ENCODE peak calls at places on chromosomes 16 and 17, in seven cellular contexts. G is GM12878, D is GM12892, F is breast epithelium, S is GM23338, L is H1, C is SK-N-SH. O is an unnamed sample.

GRCh38 chr17:18314059-18314730 is 599 bp downstream of the TOP3A start:
- DNase-seq in G (no peak), D (no peak), F (no peak), S (no peak), L (no peak), C (no peak), O (no peak)

GRCh38 chr16:12542818-12543699 is 260.6 kb downstream of the CPPED1 start:
- DNase-seq in G (no peak), D (no peak), F (no peak), S (no peak), L (no peak), C (no peak), O (no peak)

GRCh38 chr17:17837966-17838962 is 1.5 kb upstream of the SREBF1 start:
- DNase-seq in G (no peak), D (no peak), F (no peak), S (peak), L (peak), C (no peak), O (peak)

GRCh38 chr16:29925173-29925804 is 737 bp downstream of the KCTD13 start:
- DNase-seq in G (no peak), D (no peak), F (no peak), S (peak), L (no peak), C (no peak), O (no peak)

GRCh38 chr17:57499648-57500049 is 243.3 kb downstream of the MSI2 start:
- DNase-seq in G (no peak), D (no peak), F (no peak), S (no peak), L (no peak), C (peak), O (no peak)

GRCh38 chr16:18059089-18059488 is 277.4 kb downstream of the NPIPA8 start:
- DNase-seq in G (no peak), D (no peak), F (no peak), S (no peak), L (no peak), C (no peak), O (no peak)

GRCh38 chr17:77282524-77283515 is 142.1 kb downstream of the SEC14L1 start:
- DNase-seq in G (peak), D (no peak), F (peak), S (no peak), L (no peak), C (peak), O (no peak)

GRCh38 chr17:71942626-71943025 is 178.2 kb upstream of the SOX9 start:
- DNase-seq in G (no peak), D (no peak), F (no peak), S (no peak), L (no peak), C (no peak), O (no peak)

GRCh38 chr17:32319548-32319905 is 22.4 kb downstream of the C17orf75 start:
- DNase-seq in G (peak), D (peak), F (peak), S (peak), L (peak), C (peak), O (peak)

GRCh38 chr16:2428051-2428786 is 1.0 kb upstream of the CCNF start:
- DNase-seq in G (no peak), D (no peak), F (no peak), S (peak), L (peak), C (peak), O (no peak)

GRCh38 chr17:42275527-42276358 is 448 bp downstream of the STAT5B start:
- DNase-seq in G (no peak), D (no peak), F (peak), S (peak), L (peak), C (peak), O (no peak)

GRCh38 chr17:40598928-40599627 is 33.8 kb upstream of the CCR7 start:
- DNase-seq in G (peak), D (peak), F (peak), S (no peak), L (no peak), C (no peak), O (no peak)

GRCh38 chr16:70253291-70254094 is 1.8 kb upstream of the EXOSC6 start:
- DNase-seq in G (no peak), D (no peak), F (no peak), S (peak), L (peak), C (peak), O (no peak)

GRCh38 chr17:68734202-68734825 is 133.1 kb upstream of the FAM20A start:
- DNase-seq in G (no peak), D (no peak), F (no peak), S (peak), L (no peak), C (no peak), O (no peak)

GRCh38 chr17:78105551-78105950 is 23.0 kb downstream of the TMC6 start:
- DNase-seq in G (no peak), D (no peak), F (no peak), S (no peak), L (no peak), C (no peak), O (peak)

GRCh38 chr17:58302171-58302918 is 21.6 kb upstream of the MPO start:
- DNase-seq in G (no peak), D (no peak), F (peak), S (no peak), L (peak), C (peak), O (no peak)

GRCh38 chr17:68972119-68972704 is 17.0 kb upstream of the ABCA8 start:
- DNase-seq in G (no peak), D (no peak), F (no peak), S (peak), L (no peak), C (peak), O (no peak)

GRCh38 chr16:66107661-66108060 is 258.8 kb upstream of the CDH5 start:
- DNase-seq in G (no peak), D (no peak), F (no peak), S (no peak), L (no peak), C (no peak), O (no peak)

GRCh38 chr16:159136-159849 is 6.5 kb upstream of the HBM start:
- DNase-seq in G (no peak), D (no peak), F (no peak), S (no peak), L (no peak), C (no peak), O (no peak)

GRCh38 chr16:48681520-48681919 is 71.5 kb upstream of the N4BP1 start:
- DNase-seq in G (no peak), D (no peak), F (no peak), S (no peak), L (no peak), C (no peak), O (no peak)

GRCh38 chr17:45149669-45150603 is 1.7 kb downstream of the HEXIM1 start:
- DNase-seq in G (no peak), D (no peak), F (peak), S (peak), L (no peak), C (peak), O (peak)

GRCh38 chr16:85334718-85335583 is 222.7 kb upstream of the CIBAR2 start:
- DNase-seq in G (no peak), D (no peak), F (no peak), S (peak), L (no peak), C (peak), O (no peak)

GRCh38 chr16:66844009-66844341 is 239 bp upstream of the CA7 start:
- DNase-seq in G (no peak), D (no peak), F (no peak), S (peak), L (no peak), C (no peak), O (no peak)

GRCh38 chr16:88782454-88783390 is 2.3 kb downstream of the PIEZO1 start:
- DNase-seq in G (no peak), D (no peak), F (no peak), S (no peak), L (no peak), C (no peak), O (no peak)

GRCh38 chr17:82836823-82837357 is 2.9 kb downstream of the ZNF750 start:
- DNase-seq in G (no peak), D (no peak), F (peak), S (peak), L (no peak), C (no peak), O (no peak)

GRCh38 chr17:11598274-11599221 is at the start of gene DNAH9:
- DNase-seq in G (no peak), D (no peak), F (peak), S (peak), L (peak), C (peak), O (peak)

DNA sequence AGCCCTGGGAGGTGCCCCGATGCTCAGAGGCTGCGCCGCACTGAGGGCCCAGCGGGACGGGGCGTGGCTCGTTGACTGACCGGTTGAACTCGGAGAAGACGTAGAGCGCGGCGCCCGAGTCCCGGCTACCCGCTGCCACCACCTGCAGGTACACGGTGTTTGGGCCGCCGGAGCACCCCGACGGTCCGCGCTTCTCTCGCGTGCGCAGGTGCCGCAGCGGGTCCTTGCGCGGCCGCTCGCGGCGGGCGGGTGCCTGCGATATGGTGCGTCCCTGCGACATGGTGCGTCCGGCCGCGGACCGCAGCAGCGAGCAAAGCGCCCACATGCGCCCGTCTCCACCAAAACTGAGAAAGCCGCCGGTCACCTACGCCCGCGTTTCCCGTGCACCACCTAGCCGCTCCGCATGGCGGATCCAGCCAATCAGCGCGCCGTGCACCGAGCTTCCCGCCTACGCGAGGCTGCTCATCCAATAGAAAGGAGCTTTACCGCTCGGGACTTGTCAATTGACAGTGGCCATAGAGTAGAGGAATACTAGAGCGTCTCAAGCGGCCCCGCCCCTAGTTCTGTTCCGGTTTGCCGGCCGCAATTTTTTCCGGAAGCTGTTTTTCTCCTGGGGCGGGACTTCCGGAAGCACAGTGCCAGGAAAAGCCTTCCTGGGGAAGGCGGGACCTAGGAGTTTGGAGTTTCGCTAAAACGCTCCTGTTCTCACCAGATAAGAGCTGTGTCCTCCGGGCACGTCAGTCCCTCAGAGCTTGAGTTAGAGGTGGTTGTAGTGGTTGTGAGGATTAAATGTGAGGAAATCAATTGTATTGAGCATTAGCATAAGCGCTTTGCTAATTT is at the start of gene ELAC2:
- DNase-seq in G (peak), D (peak), F (peak), S (peak), L (peak), C (peak), O (peak)
- TF ChIP-seq POLR2AphosphoS5 in G (peak), D (peak), F (peak), S (peak), L (peak), C (peak), O (peak)

DNA sequence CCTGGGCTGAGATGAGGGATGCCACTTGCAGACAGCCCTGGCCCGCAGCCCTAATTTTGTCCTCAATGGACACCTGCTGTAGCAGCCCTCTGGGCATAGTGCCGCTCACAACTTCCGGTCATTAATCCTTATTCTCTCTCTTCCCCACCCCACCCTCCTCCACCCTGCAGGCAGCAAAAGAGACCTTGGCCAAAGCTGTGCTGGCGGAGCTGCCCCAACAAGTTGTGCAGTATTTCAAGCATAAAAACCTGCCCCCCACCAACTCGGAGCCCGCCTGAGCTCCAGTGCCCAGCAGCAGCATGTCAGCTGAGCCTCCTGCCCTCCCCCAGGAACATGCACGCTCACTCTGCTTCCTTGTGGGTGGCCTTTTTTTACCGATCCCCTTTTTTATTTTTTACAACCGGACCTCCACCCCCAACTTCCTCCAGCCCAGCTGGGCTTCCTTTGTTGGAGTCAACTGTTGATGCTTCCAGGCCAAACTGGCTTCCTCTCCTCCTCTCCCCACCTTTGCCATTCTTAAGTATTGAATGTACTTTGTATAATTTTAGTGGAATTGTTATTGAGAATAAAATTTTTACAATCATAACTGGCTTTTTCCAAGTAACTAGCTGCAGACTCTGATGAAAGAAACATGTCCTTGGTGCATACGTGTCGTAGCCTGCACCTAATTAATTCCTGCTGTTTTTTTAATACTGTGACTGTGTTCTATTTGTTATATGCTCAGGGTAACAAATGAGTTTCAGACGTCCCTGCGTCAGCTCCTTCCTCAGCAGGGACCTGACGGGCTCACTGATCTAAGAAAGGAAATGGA is 38.3 kb downstream of the PSME3IP1 start:
- DNase-seq in G (no peak), D (no peak), F (no peak), S (peak), L (no peak), C (peak), O (no peak)
- TF ChIP-seq POLR2AphosphoS5 in G (no peak), D (no peak), F (no peak), S (no peak), L (peak), C (no peak), O (no peak)

GRCh38 chr16:79050063-79050462 is 550.5 kb downstream of the MAF start:
- DNase-seq in G (no peak), D (no peak), F (no peak), S (no peak), L (no peak), C (no peak), O (no peak)
- TF ChIP-seq POLR2AphosphoS5 in G (no peak), D (no peak), F (no peak), S (no peak), L (no peak), C (no peak), O (no peak)

GRCh38 chr16:16028311-16028999 is 79.0 kb downstream of the ABCC1 start:
- DNase-seq in G (no peak), D (no peak), F (no peak), S (no peak), L (no peak), C (no peak), O (no peak)

GRCh38 chr16:16030449-16030848 is 81.0 kb downstream of the ABCC1 start:
- DNase-seq in G (no peak), D (no peak), F (peak), S (no peak), L (no peak), C (no peak), O (no peak)

GRCh38 chr16:16031401-16031800 is 82.0 kb downstream of the ABCC1 start:
- DNase-seq in G (no peak), D (no peak), F (no peak), S (no peak), L (no peak), C (no peak), O (no peak)

GRCh38 chr16:16027728-16028310 is 78.4 kb downstream of the ABCC1 start:
- DNase-seq in G (no peak), D (no peak), F (no peak), S (no peak), L (no peak), C (no peak), O (no peak)

DNA sequence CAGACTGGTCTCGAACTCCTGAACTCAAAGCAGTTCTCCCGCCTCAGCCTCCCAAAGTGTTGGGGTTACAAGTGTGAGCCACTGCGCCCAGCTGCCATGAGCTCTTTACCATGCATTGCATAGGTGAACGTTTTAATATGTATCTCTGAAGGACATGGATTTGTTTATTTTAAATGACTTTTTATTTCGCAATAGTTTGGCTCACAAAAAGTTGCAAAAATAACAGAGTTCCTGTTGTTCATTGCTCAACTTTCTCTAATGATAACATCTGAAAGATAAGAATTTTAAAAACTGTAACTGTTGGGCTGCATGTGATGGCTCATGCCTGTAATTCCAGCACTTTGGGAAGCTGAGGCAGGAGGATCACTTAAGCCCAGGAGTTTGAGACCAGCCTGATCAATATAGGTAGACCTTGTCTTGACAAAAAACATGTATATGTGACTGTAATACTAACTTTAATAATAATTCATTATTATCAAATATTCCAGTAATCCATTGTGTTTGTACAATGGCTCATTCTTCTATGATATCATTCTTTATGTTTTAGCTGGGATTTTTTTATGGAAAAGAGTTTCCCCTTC is 80.1 kb downstream of the ABCC1 start:
- DNase-seq in G (no peak), D (no peak), F (no peak), S (no peak), L (no peak), C (no peak), O (no peak)
- TF ChIP-seq POLR2AphosphoS5 in G (no peak), D (no peak), F (no peak), S (no peak), L (no peak), C (no peak), O (no peak)

DNA sequence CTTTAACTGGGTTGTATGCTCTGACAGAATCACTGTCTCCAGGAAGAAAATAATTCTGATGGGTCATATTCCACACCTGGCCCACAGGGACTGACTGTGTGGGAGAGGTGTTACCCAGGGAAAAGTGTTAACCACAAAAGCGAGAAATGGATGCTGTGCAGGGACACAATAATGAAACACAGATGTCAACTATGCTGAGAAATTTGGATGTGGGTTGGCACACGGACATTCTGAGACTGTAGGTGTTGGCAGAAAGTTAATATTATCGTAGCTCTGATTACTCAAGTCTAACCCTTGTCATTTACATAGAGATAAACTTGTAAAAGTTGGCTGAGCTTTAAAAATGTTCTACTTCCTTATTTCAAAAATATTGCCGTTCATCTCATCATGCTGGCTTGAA is 19.6 kb downstream of the TMC5 start:
- DNase-seq in G (no peak), D (no peak), F (no peak), S (no peak), L (no peak), C (no peak), O (no peak)
- TF ChIP-seq POLR2AphosphoS5 in G (no peak), D (no peak), F (no peak), S (no peak), L (no peak), C (no peak), O (no peak)

GRCh38 chr17:54968954-54969400 is 412 bp downstream of the STXBP4 start:
- DNase-seq in G (no peak), D (no peak), F (peak), S (no peak), L (no peak), C (peak), O (no peak)

GRCh38 chr17:54968259-54968953 is at the start of the genes COX11 and STXBP4:
- DNase-seq in G (peak), D (peak), F (peak), S (peak), L (peak), C (peak), O (peak)

GRCh38 chr17:54969658-54970572 is 1.4 kb downstream of the STXBP4 start:
- DNase-seq in G (no peak), D (no peak), F (no peak), S (no peak), L (no peak), C (no peak), O (no peak)

GRCh38 chr17:54971147-54971546 is 2.6 kb downstream of the STXBP4 start:
- DNase-seq in G (no peak), D (no peak), F (no peak), S (no peak), L (no peak), C (no peak), O (no peak)

GRCh38 chr17:54967621-54968258 is 714 bp downstream of the COX11 start:
- DNase-seq in G (no peak), D (no peak), F (no peak), S (peak), L (no peak), C (peak), O (no peak)
- TF ChIP-seq POLR2AphosphoS5 in G (no peak), D (no peak), F (no peak), S (no peak), L (no peak), C (no peak), O (no peak)